ENCODE peak calls at places on chromosomes 13 and 19, in ten cellular contexts. One of them, this sample, is unnamed.

GRCh38 chr19:56934438-56935090 is 94.0 kb upstream of the PEG3 start:
- DNase-seq in transverse colon: no peak
- DNase-seq in SK-N-SH: no peak
- DNase-seq in stomach: no peak
- DNase-seq in H1: no peak
- DNase-seq in upper lobe of left lung: no peak
- DNase-seq in HepG2: peak
- DNase-seq in sigmoid colon: no peak
- DNase-seq in esophagus muscularis mucosa: no peak
- DNase-seq in K562: no peak
- DNase-seq in this sample: no peak

GRCh38 chr13:70484931-70485330 is 376.7 kb upstream of the KLHL1 start:
- DNase-seq in transverse colon: no peak
- DNase-seq in SK-N-SH: no peak
- DNase-seq in stomach: no peak
- DNase-seq in H1: no peak
- DNase-seq in upper lobe of left lung: no peak
- DNase-seq in HepG2: no peak
- DNase-seq in sigmoid colon: no peak
- DNase-seq in esophagus muscularis mucosa: no peak
- DNase-seq in K562: no peak
- DNase-seq in this sample: no peak

GRCh38 chr19:8269724-8270123 is 38.4 kb downstream of the CD320 start:
- DNase-seq in transverse colon: no peak
- DNase-seq in SK-N-SH: no peak
- DNase-seq in stomach: no peak
- DNase-seq in H1: no peak
- DNase-seq in upper lobe of left lung: no peak
- DNase-seq in HepG2: no peak
- DNase-seq in sigmoid colon: no peak
- DNase-seq in esophagus muscularis mucosa: no peak
- DNase-seq in K562: no peak
- DNase-seq in this sample: no peak

GRCh38 chr19:44657211-44657921 is 13.7 kb downstream of the PVR start:
- DNase-seq in transverse colon: peak
- DNase-seq in SK-N-SH: peak
- DNase-seq in stomach: peak
- DNase-seq in H1: no peak
- DNase-seq in upper lobe of left lung: peak
- DNase-seq in HepG2: peak
- DNase-seq in sigmoid colon: peak
- DNase-seq in esophagus muscularis mucosa: no peak
- DNase-seq in K562: peak
- DNase-seq in this sample: no peak

GRCh38 chr13:110396913-110397379 is 89.9 kb downstream of the COL4A2 start:
- DNase-seq in transverse colon: peak
- DNase-seq in SK-N-SH: no peak
- DNase-seq in stomach: peak
- DNase-seq in H1: no peak
- DNase-seq in upper lobe of left lung: peak
- DNase-seq in HepG2: no peak
- DNase-seq in sigmoid colon: peak
- DNase-seq in esophagus muscularis mucosa: peak
- DNase-seq in K562: no peak
- DNase-seq in this sample: peak

GRCh38 chr13:31072041-31072440 is 89.7 kb downstream of the HSPH1 start:
- DNase-seq in transverse colon: no peak
- DNase-seq in SK-N-SH: no peak
- DNase-seq in stomach: no peak
- DNase-seq in H1: no peak
- DNase-seq in upper lobe of left lung: no peak
- DNase-seq in HepG2: no peak
- DNase-seq in sigmoid colon: no peak
- DNase-seq in esophagus muscularis mucosa: no peak
- DNase-seq in K562: no peak
- DNase-seq in this sample: no peak

GRCh38 chr19:49638360-49638759 is 1.6 kb downstream of the RRAS start:
- DNase-seq in transverse colon: peak
- DNase-seq in SK-N-SH: no peak
- DNase-seq in stomach: no peak
- DNase-seq in H1: no peak
- DNase-seq in upper lobe of left lung: no peak
- DNase-seq in HepG2: no peak
- DNase-seq in sigmoid colon: no peak
- DNase-seq in esophagus muscularis mucosa: no peak
- DNase-seq in K562: peak
- DNase-seq in this sample: no peak

GRCh38 chr19:52410276-52410675 is 12.6 kb downstream of the ZNF528 start:
- DNase-seq in transverse colon: no peak
- DNase-seq in SK-N-SH: no peak
- DNase-seq in stomach: no peak
- DNase-seq in H1: no peak
- DNase-seq in upper lobe of left lung: no peak
- DNase-seq in HepG2: no peak
- DNase-seq in sigmoid colon: no peak
- DNase-seq in esophagus muscularis mucosa: no peak
- DNase-seq in K562: no peak
- DNase-seq in this sample: no peak

GRCh38 chr19:35943542-35944301 is 7.5 kb downstream of the LRFN3 start:
- DNase-seq in transverse colon: no peak
- DNase-seq in SK-N-SH: no peak
- DNase-seq in stomach: no peak
- DNase-seq in H1: no peak
- DNase-seq in upper lobe of left lung: no peak
- DNase-seq in HepG2: no peak
- DNase-seq in sigmoid colon: no peak
- DNase-seq in esophagus muscularis mucosa: no peak
- DNase-seq in K562: no peak
- DNase-seq in this sample: no peak

GRCh38 chr13:35016362-35017148 is 74.5 kb downstream of the NBEA start:
- DNase-seq in transverse colon: no peak
- DNase-seq in SK-N-SH: no peak
- DNase-seq in stomach: no peak
- DNase-seq in H1: no peak
- DNase-seq in upper lobe of left lung: no peak
- DNase-seq in HepG2: no peak
- DNase-seq in sigmoid colon: no peak
- DNase-seq in esophagus muscularis mucosa: no peak
- DNase-seq in K562: no peak
- DNase-seq in this sample: no peak

GRCh38 chr19:17339088-17339741 is 1.9 kb downstream of the GTPBP3 start:
- DNase-seq in transverse colon: no peak
- DNase-seq in SK-N-SH: peak
- DNase-seq in stomach: no peak
- DNase-seq in H1: no peak
- DNase-seq in upper lobe of left lung: no peak
- DNase-seq in HepG2: no peak
- DNase-seq in sigmoid colon: no peak
- DNase-seq in esophagus muscularis mucosa: no peak
- DNase-seq in K562: peak
- DNase-seq in this sample: no peak

GRCh38 chr19:10735741-10736140 is 17.9 kb downstream of the DNM2 start:
- DNase-seq in transverse colon: no peak
- DNase-seq in SK-N-SH: no peak
- DNase-seq in stomach: no peak
- DNase-seq in H1: no peak
- DNase-seq in upper lobe of left lung: no peak
- DNase-seq in HepG2: no peak
- DNase-seq in sigmoid colon: no peak
- DNase-seq in esophagus muscularis mucosa: no peak
- DNase-seq in K562: peak
- DNase-seq in this sample: no peak

GRCh38 chr19:51020988-51021651 is 1.6 kb upstream of the KLK10 start:
- DNase-seq in transverse colon: no peak
- DNase-seq in SK-N-SH: peak
- DNase-seq in stomach: peak
- DNase-seq in H1: no peak
- DNase-seq in upper lobe of left lung: no peak
- DNase-seq in HepG2: peak
- DNase-seq in sigmoid colon: no peak
- DNase-seq in esophagus muscularis mucosa: no peak
- DNase-seq in K562: peak
- DNase-seq in this sample: no peak

GRCh38 chr13:43411741-43412140 is 375.0 kb downstream of the ENOX1 start:
- DNase-seq in transverse colon: peak
- DNase-seq in SK-N-SH: no peak
- DNase-seq in stomach: no peak
- DNase-seq in H1: no peak
- DNase-seq in upper lobe of left lung: no peak
- DNase-seq in HepG2: no peak
- DNase-seq in sigmoid colon: peak
- DNase-seq in esophagus muscularis mucosa: no peak
- DNase-seq in K562: no peak
- DNase-seq in this sample: no peak
- TF ChIP-seq EP300 in transverse colon: no peak
- TF ChIP-seq EP300 in SK-N-SH: no peak
- TF ChIP-seq EP300 in stomach: no peak
- TF ChIP-seq EP300 in H1: no peak
- TF ChIP-seq EP300 in upper lobe of left lung: no peak
- TF ChIP-seq EP300 in HepG2: no peak
- TF ChIP-seq EP300 in sigmoid colon: no peak
- TF ChIP-seq EP300 in esophagus muscularis mucosa: no peak
- TF ChIP-seq EP300 in K562: no peak
- TF ChIP-seq EP300 in this sample: no peak

GRCh38 chr13:113065406-113066141 is 40.0 kb upstream of the F7 start:
- DNase-seq in transverse colon: no peak
- DNase-seq in SK-N-SH: no peak
- DNase-seq in stomach: no peak
- DNase-seq in H1: no peak
- DNase-seq in upper lobe of left lung: no peak
- DNase-seq in HepG2: no peak
- DNase-seq in sigmoid colon: no peak
- DNase-seq in esophagus muscularis mucosa: no peak
- DNase-seq in K562: no peak
- DNase-seq in this sample: no peak

GRCh38 chr13:113066142-113066455 is 39.5 kb upstream of the F7 start:
- DNase-seq in transverse colon: no peak
- DNase-seq in SK-N-SH: no peak
- DNase-seq in stomach: no peak
- DNase-seq in H1: no peak
- DNase-seq in upper lobe of left lung: no peak
- DNase-seq in HepG2: no peak
- DNase-seq in sigmoid colon: no peak
- DNase-seq in esophagus muscularis mucosa: no peak
- DNase-seq in K562: no peak
- DNase-seq in this sample: no peak

GRCh38 chr13:113063091-113063491 is 42.5 kb upstream of the F7 start:
- DNase-seq in transverse colon: no peak
- DNase-seq in SK-N-SH: no peak
- DNase-seq in stomach: no peak
- DNase-seq in H1: no peak
- DNase-seq in upper lobe of left lung: no peak
- DNase-seq in HepG2: no peak
- DNase-seq in sigmoid colon: no peak
- DNase-seq in esophagus muscularis mucosa: no peak
- DNase-seq in K562: no peak
- DNase-seq in this sample: no peak

GRCh38 chr13:113064000-113064533 is 41.5 kb upstream of the F7 start:
- DNase-seq in transverse colon: no peak
- DNase-seq in SK-N-SH: no peak
- DNase-seq in stomach: no peak
- DNase-seq in H1: no peak
- DNase-seq in upper lobe of left lung: no peak
- DNase-seq in HepG2: no peak
- DNase-seq in sigmoid colon: no peak
- DNase-seq in esophagus muscularis mucosa: no peak
- DNase-seq in K562: no peak
- DNase-seq in this sample: no peak

DNA sequence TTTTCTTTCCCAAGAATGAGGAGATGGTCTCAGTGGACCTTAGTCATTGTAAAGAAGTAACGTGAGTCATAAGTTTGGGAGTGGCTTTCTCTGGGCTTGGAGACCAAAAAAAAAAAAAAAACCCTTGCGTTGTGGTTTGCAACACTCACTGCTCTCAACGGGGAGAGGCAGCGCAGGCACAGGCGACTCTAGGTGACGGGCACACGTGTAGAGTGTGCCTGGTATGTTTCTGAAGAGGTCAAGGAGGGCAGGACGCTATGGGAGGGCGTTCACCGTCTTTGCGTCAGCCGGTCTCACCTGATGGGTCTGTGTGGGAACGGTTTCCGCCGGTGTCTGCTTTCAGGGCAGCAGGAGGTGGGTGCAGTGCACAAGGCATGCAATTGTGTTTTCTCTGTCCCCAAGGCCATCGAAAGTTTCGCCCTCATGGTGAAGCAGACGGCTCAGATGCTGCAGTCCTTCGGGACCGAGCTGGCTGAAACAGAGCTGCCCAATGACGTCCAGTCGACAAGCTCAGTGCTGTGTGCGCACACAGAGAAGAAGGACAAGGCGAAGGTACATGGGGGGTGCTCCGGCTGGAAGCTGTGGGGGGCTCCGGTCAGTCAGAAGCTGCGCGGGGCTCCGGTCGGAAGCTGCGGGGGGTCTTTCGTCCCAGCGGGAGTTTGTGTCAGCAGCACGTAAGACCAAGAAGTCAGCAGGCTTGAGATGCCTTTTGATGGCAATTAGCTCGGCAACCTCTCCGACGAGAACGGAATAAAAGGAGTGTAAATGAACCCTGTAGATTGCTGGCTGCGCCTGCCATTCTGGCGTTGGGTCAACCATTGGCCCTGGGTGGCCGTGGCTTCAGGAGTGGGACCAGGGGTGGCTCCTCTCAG is 40.8 kb upstream of the F7 start:
- DNase-seq in transverse colon: no peak
- DNase-seq in SK-N-SH: no peak
- DNase-seq in stomach: no peak
- DNase-seq in H1: no peak
- DNase-seq in upper lobe of left lung: no peak
- DNase-seq in HepG2: no peak
- DNase-seq in sigmoid colon: no peak
- DNase-seq in esophagus muscularis mucosa: no peak
- DNase-seq in K562: peak
- DNase-seq in this sample: no peak
- TF ChIP-seq POLR2AphosphoS5 in transverse colon: no peak
- TF ChIP-seq POLR2AphosphoS5 in SK-N-SH: no peak
- TF ChIP-seq POLR2AphosphoS5 in stomach: no peak
- TF ChIP-seq POLR2AphosphoS5 in H1: no peak
- TF ChIP-seq POLR2AphosphoS5 in upper lobe of left lung: no peak
- TF ChIP-seq POLR2AphosphoS5 in HepG2: no peak
- TF ChIP-seq POLR2AphosphoS5 in sigmoid colon: no peak
- TF ChIP-seq POLR2AphosphoS5 in esophagus muscularis mucosa: no peak
- TF ChIP-seq POLR2AphosphoS5 in K562: no peak
- TF ChIP-seq POLR2AphosphoS5 in this sample: no peak

GRCh38 chr13:33270906-33271538 is 14.5 kb downstream of the STARD13 start:
- DNase-seq in transverse colon: no peak
- DNase-seq in SK-N-SH: no peak
- DNase-seq in stomach: no peak
- DNase-seq in H1: no peak
- DNase-seq in upper lobe of left lung: no peak
- DNase-seq in HepG2: no peak
- DNase-seq in sigmoid colon: no peak
- DNase-seq in esophagus muscularis mucosa: no peak
- DNase-seq in K562: no peak
- DNase-seq in this sample: no peak
- TF ChIP-seq EP300 in transverse colon: no peak
- TF ChIP-seq EP300 in SK-N-SH: no peak
- TF ChIP-seq EP300 in stomach: no peak
- TF ChIP-seq EP300 in H1: no peak
- TF ChIP-seq EP300 in upper lobe of left lung: no peak
- TF ChIP-seq EP300 in HepG2: no peak
- TF ChIP-seq EP300 in sigmoid colon: no peak
- TF ChIP-seq EP300 in esophagus muscularis mucosa: no peak
- TF ChIP-seq EP300 in K562: no peak
- TF ChIP-seq EP300 in this sample: no peak

GRCh38 chr13:41050041-41050440 is 11.3 kb upstream of the WBP4 start:
- DNase-seq in transverse colon: no peak
- DNase-seq in SK-N-SH: no peak
- DNase-seq in stomach: no peak
- DNase-seq in H1: no peak
- DNase-seq in upper lobe of left lung: no peak
- DNase-seq in HepG2: no peak
- DNase-seq in sigmoid colon: no peak
- DNase-seq in esophagus muscularis mucosa: no peak
- DNase-seq in K562: no peak
- DNase-seq in this sample: no peak
- TF ChIP-seq POLR2AphosphoS5 in transverse colon: no peak
- TF ChIP-seq POLR2AphosphoS5 in SK-N-SH: no peak
- TF ChIP-seq POLR2AphosphoS5 in stomach: no peak
- TF ChIP-seq POLR2AphosphoS5 in H1: no peak
- TF ChIP-seq POLR2AphosphoS5 in upper lobe of left lung: no peak
- TF ChIP-seq POLR2AphosphoS5 in HepG2: no peak
- TF ChIP-seq POLR2AphosphoS5 in sigmoid colon: no peak
- TF ChIP-seq POLR2AphosphoS5 in esophagus muscularis mucosa: no peak
- TF ChIP-seq POLR2AphosphoS5 in K562: no peak
- TF ChIP-seq POLR2AphosphoS5 in this sample: no peak